ENCODE peak calls at places on chromosome 1, in nine cellular contexts. One of them, this sample, is unnamed.

GRCh38 chr1:184513966-184514365 is 127.1 kb downstream of the C1orf21 start:
- DNase-seq in skeletal muscle cell: no peak
- DNase-seq in psoas muscle: peak
- DNase-seq in foreskin fibroblast: peak
- DNase-seq in activated CD4-positive, alpha-beta T cell treated with anti-CD3 and anti-CD28 coated beads for 4 hours: no peak
- DNase-seq in stimulated activated CD8-positive, alpha-beta memory T cell treated with anti-CD3 and anti-CD28 coated beads, Interleukin-4, amount 100 ng/mL, for 1 hour: no peak
- DNase-seq in NCI-H226: peak
- DNase-seq in CD8-positive, alpha-beta memory T cell: no peak
- DNase-seq in HEK293T: no peak
- DNase-seq in this sample: no peak

GRCh38 chr1:5513891-5514515 is 478.2 kb downstream of the NPHP4 start:
- DNase-seq in skeletal muscle cell: no peak
- DNase-seq in psoas muscle: no peak
- DNase-seq in foreskin fibroblast: no peak
- DNase-seq in activated CD4-positive, alpha-beta T cell treated with anti-CD3 and anti-CD28 coated beads for 4 hours: no peak
- DNase-seq in stimulated activated CD8-positive, alpha-beta memory T cell treated with anti-CD3 and anti-CD28 coated beads, Interleukin-4, amount 100 ng/mL, for 1 hour: no peak
- DNase-seq in NCI-H226: no peak
- DNase-seq in CD8-positive, alpha-beta memory T cell: no peak
- DNase-seq in HEK293T: no peak
- DNase-seq in this sample: peak

GRCh38 chr1:109516872-109517271 is 7.3 kb upstream of the AMIGO1 start:
- DNase-seq in skeletal muscle cell: no peak
- DNase-seq in psoas muscle: no peak
- DNase-seq in foreskin fibroblast: peak
- DNase-seq in activated CD4-positive, alpha-beta T cell treated with anti-CD3 and anti-CD28 coated beads for 4 hours: no peak
- DNase-seq in stimulated activated CD8-positive, alpha-beta memory T cell treated with anti-CD3 and anti-CD28 coated beads, Interleukin-4, amount 100 ng/mL, for 1 hour: no peak
- DNase-seq in NCI-H226: no peak
- DNase-seq in CD8-positive, alpha-beta memory T cell: no peak
- DNase-seq in HEK293T: no peak
- DNase-seq in this sample: no peak

GRCh38 chr1:64892576-64893573 is 73.5 kb downstream of the JAK1 start:
- DNase-seq in skeletal muscle cell: peak
- DNase-seq in psoas muscle: no peak
- DNase-seq in foreskin fibroblast: peak
- DNase-seq in activated CD4-positive, alpha-beta T cell treated with anti-CD3 and anti-CD28 coated beads for 4 hours: no peak
- DNase-seq in stimulated activated CD8-positive, alpha-beta memory T cell treated with anti-CD3 and anti-CD28 coated beads, Interleukin-4, amount 100 ng/mL, for 1 hour: no peak
- DNase-seq in NCI-H226: no peak
- DNase-seq in CD8-positive, alpha-beta memory T cell: no peak
- DNase-seq in HEK293T: no peak
- DNase-seq in this sample: no peak

GRCh38 chr1:229258031-229258850 is 12.7 kb upstream of the RAB4A start:
- DNase-seq in skeletal muscle cell: no peak
- DNase-seq in psoas muscle: no peak
- DNase-seq in foreskin fibroblast: peak
- DNase-seq in activated CD4-positive, alpha-beta T cell treated with anti-CD3 and anti-CD28 coated beads for 4 hours: peak
- DNase-seq in stimulated activated CD8-positive, alpha-beta memory T cell treated with anti-CD3 and anti-CD28 coated beads, Interleukin-4, amount 100 ng/mL, for 1 hour: peak
- DNase-seq in NCI-H226: no peak
- DNase-seq in CD8-positive, alpha-beta memory T cell: peak
- DNase-seq in HEK293T: peak
- DNase-seq in this sample: peak

GRCh38 chr1:12542138-12542465 is 75.9 kb downstream of the DHRS3 start:
- DNase-seq in skeletal muscle cell: no peak
- DNase-seq in psoas muscle: peak
- DNase-seq in foreskin fibroblast: no peak
- DNase-seq in activated CD4-positive, alpha-beta T cell treated with anti-CD3 and anti-CD28 coated beads for 4 hours: no peak
- DNase-seq in stimulated activated CD8-positive, alpha-beta memory T cell treated with anti-CD3 and anti-CD28 coated beads, Interleukin-4, amount 100 ng/mL, for 1 hour: no peak
- DNase-seq in NCI-H226: no peak
- DNase-seq in CD8-positive, alpha-beta memory T cell: no peak
- DNase-seq in HEK293T: peak
- DNase-seq in this sample: no peak

GRCh38 chr1:171784779-171785178 is 3.3 kb downstream of the METTL13 start:
- DNase-seq in skeletal muscle cell: no peak
- DNase-seq in psoas muscle: no peak
- DNase-seq in foreskin fibroblast: no peak
- DNase-seq in activated CD4-positive, alpha-beta T cell treated with anti-CD3 and anti-CD28 coated beads for 4 hours: no peak
- DNase-seq in stimulated activated CD8-positive, alpha-beta memory T cell treated with anti-CD3 and anti-CD28 coated beads, Interleukin-4, amount 100 ng/mL, for 1 hour: no peak
- DNase-seq in NCI-H226: no peak
- DNase-seq in CD8-positive, alpha-beta memory T cell: no peak
- DNase-seq in HEK293T: no peak
- DNase-seq in this sample: no peak

GRCh38 chr1:183281039-183281438 is 95.0 kb downstream of the LAMC2 start:
- DNase-seq in skeletal muscle cell: peak
- DNase-seq in psoas muscle: peak
- DNase-seq in foreskin fibroblast: peak
- DNase-seq in activated CD4-positive, alpha-beta T cell treated with anti-CD3 and anti-CD28 coated beads for 4 hours: no peak
- DNase-seq in stimulated activated CD8-positive, alpha-beta memory T cell treated with anti-CD3 and anti-CD28 coated beads, Interleukin-4, amount 100 ng/mL, for 1 hour: no peak
- DNase-seq in NCI-H226: peak
- DNase-seq in CD8-positive, alpha-beta memory T cell: no peak
- DNase-seq in HEK293T: no peak
- DNase-seq in this sample: no peak

GRCh38 chr1:158058339-158059025 is 65.0 kb downstream of the KIRREL1 start:
- DNase-seq in skeletal muscle cell: no peak
- DNase-seq in psoas muscle: no peak
- DNase-seq in foreskin fibroblast: no peak
- DNase-seq in activated CD4-positive, alpha-beta T cell treated with anti-CD3 and anti-CD28 coated beads for 4 hours: no peak
- DNase-seq in stimulated activated CD8-positive, alpha-beta memory T cell treated with anti-CD3 and anti-CD28 coated beads, Interleukin-4, amount 100 ng/mL, for 1 hour: no peak
- DNase-seq in NCI-H226: no peak
- DNase-seq in CD8-positive, alpha-beta memory T cell: no peak
- DNase-seq in HEK293T: no peak
- DNase-seq in this sample: no peak

GRCh38 chr1:157404614-157405013 is 147.7 kb downstream of the FCRL5 start:
- DNase-seq in skeletal muscle cell: no peak
- DNase-seq in psoas muscle: no peak
- DNase-seq in foreskin fibroblast: no peak
- DNase-seq in activated CD4-positive, alpha-beta T cell treated with anti-CD3 and anti-CD28 coated beads for 4 hours: no peak
- DNase-seq in stimulated activated CD8-positive, alpha-beta memory T cell treated with anti-CD3 and anti-CD28 coated beads, Interleukin-4, amount 100 ng/mL, for 1 hour: no peak
- DNase-seq in NCI-H226: no peak
- DNase-seq in CD8-positive, alpha-beta memory T cell: no peak
- DNase-seq in HEK293T: no peak
- DNase-seq in this sample: no peak

GRCh38 chr1:221865808-221866207 is 123.9 kb upstream of the DUSP10 start:
- DNase-seq in skeletal muscle cell: peak
- DNase-seq in psoas muscle: peak
- DNase-seq in foreskin fibroblast: peak
- DNase-seq in activated CD4-positive, alpha-beta T cell treated with anti-CD3 and anti-CD28 coated beads for 4 hours: no peak
- DNase-seq in stimulated activated CD8-positive, alpha-beta memory T cell treated with anti-CD3 and anti-CD28 coated beads, Interleukin-4, amount 100 ng/mL, for 1 hour: no peak
- DNase-seq in NCI-H226: no peak
- DNase-seq in CD8-positive, alpha-beta memory T cell: no peak
- DNase-seq in HEK293T: no peak
- DNase-seq in this sample: no peak

This sample was measured in RPMI8226.